ENCODE peak calls at places on chromosomes 6 and 20, in seven cellular contexts. T, W, Z, F, Q, O and V are unnamed samples.

GRCh38 chr6:15914553-15914952 is 214.3 kb upstream of the MYLIP start:
- DNase-seq in T (no peak), W (no peak), Z (no peak), F (no peak), Q (no peak), O (no peak), V (no peak)

GRCh38 chr6:21026576-21027273 is 492.5 kb downstream of the CDKAL1 start:
- DNase-seq in T (no peak), W (no peak), Z (no peak), F (no peak), Q (peak), O (no peak), V (no peak)

GRCh38 chr6:143673638-143674037 is 4.1 kb upstream of the PHACTR2 start:
- DNase-seq in T (no peak), W (no peak), Z (no peak), F (peak), Q (peak), O (no peak), V (no peak)

GRCh38 chr20:31488171-31488570 is 13.1 kb downstream of the REM1 start:
- DNase-seq in T (no peak), W (no peak), Z (no peak), F (no peak), Q (no peak), O (no peak), V (no peak)

GRCh38 chr6:32566957-32567356 is 22.7 kb downstream of the HLA-DRB1 start:
- DNase-seq in T (no peak), W (no peak), Z (no peak), F (no peak), Q (no peak), O (no peak), V (no peak)

GRCh38 chr20:12171927-12172581 is 254.4 kb downstream of the BTBD3 start:
- DNase-seq in T (peak), W (no peak), Z (no peak), F (peak), Q (peak), O (no peak), V (no peak)

GRCh38 chr6:50707652-50708325 is 5.5 kb upstream of the TFAP2D start:
- DNase-seq in T (no peak), W (peak), Z (no peak), F (no peak), Q (peak), O (no peak), V (no peak)

GRCh38 chr6:135219346-135219745 is 38.2 kb downstream of the MYB start:
- DNase-seq in T (no peak), W (no peak), Z (no peak), F (no peak), Q (no peak), O (no peak), V (no peak)

GRCh38 chr6:308768-309167 is 16.5 kb downstream of the DUSP22 start:
- DNase-seq in T (no peak), W (no peak), Z (no peak), F (no peak), Q (no peak), O (no peak), V (no peak)

GRCh38 chr6:17167327-17167979 is 65.6 kb downstream of the STMND1 start:
- DNase-seq in T (no peak), W (peak), Z (no peak), F (peak), Q (peak), O (no peak), V (no peak)

GRCh38 chr6:154202334-154202733 is 154.3 kb downstream of the IPCEF1 start:
- DNase-seq in T (no peak), W (no peak), Z (no peak), F (no peak), Q (no peak), O (no peak), V (no peak)

GRCh38 chr20:871436-871835 is 37.9 kb downstream of the FAM110A start:
- DNase-seq in T (no peak), W (no peak), Z (no peak), F (no peak), Q (no peak), O (no peak), V (no peak)

GRCh38 chr6:145247677-145248419 is 487.5 kb downstream of the EPM2A start:
- DNase-seq in T (no peak), W (no peak), Z (no peak), F (peak), Q (peak), O (no peak), V (no peak)

GRCh38 chr20:45307076-45307645 is 521 bp downstream of the RBPJL start:
- DNase-seq in T (no peak), W (no peak), Z (no peak), F (no peak), Q (no peak), O (no peak), V (no peak)

GRCh38 chr6:161353208-161353613 is 79.3 kb upstream of the AGPAT4 start:
- DNase-seq in T (no peak), W (peak), Z (no peak), F (peak), Q (peak), O (no peak), V (no peak)

GRCh38 chr20:44896583-44896982 is 11.1 kb downstream of the YWHAB start:
- DNase-seq in T (no peak), W (no peak), Z (no peak), F (peak), Q (peak), O (no peak), V (no peak)

GRCh38 chr20:57381596-57382503 is 9.3 kb upstream of the RBM38 start:
- DNase-seq in T (peak), W (peak), Z (peak), F (peak), Q (peak), O (peak), V (peak)

GRCh38 chr6:111664565-111665039 is 58.9 kb upstream of the TRAF3IP2 start:
- DNase-seq in T (no peak), W (no peak), Z (no peak), F (no peak), Q (no peak), O (no peak), V (no peak)

GRCh38 chr20:57435498-57436222 is 44.5 kb downstream of the RBM38 start:
- DNase-seq in T (peak), W (no peak), Z (peak), F (peak), Q (peak), O (no peak), V (no peak)

GRCh38 chr6:56842602-56843475 is 112.1 kb upstream of the BEND6 start:
- DNase-seq in T (peak), W (peak), Z (no peak), F (peak), Q (peak), O (peak), V (peak)

GRCh38 chr20:4925842-4926530 is 75.3 kb downstream of the SLC23A2 start:
- DNase-seq in T (no peak), W (no peak), Z (no peak), F (peak), Q (peak), O (no peak), V (no peak)

GRCh38 chr6:72425003-72425681 is 196.7 kb upstream of the KCNQ5 start:
- DNase-seq in T (no peak), W (no peak), Z (no peak), F (no peak), Q (peak), O (no peak), V (no peak)

GRCh38 chr20:6877633-6878032 is 110.1 kb downstream of the BMP2 start:
- DNase-seq in T (no peak), W (no peak), Z (no peak), F (no peak), Q (no peak), O (no peak), V (no peak)

GRCh38 chr20:62217913-62218773 is 1.9 kb downstream of the HRH3 start:
- DNase-seq in T (no peak), W (no peak), Z (no peak), F (no peak), Q (no peak), O (no peak), V (no peak)

GRCh38 chr6:156899532-156899931 is 122.4 kb downstream of the ARID1B start:
- DNase-seq in T (no peak), W (no peak), Z (no peak), F (no peak), Q (no peak), O (no peak), V (no peak)

GRCh38 chr20:672975-673604 is 2.5 kb downstream of the SCRT2 start:
- DNase-seq in T (no peak), W (peak), Z (no peak), F (no peak), Q (no peak), O (no peak), V (no peak)

GRCh38 chr6:81476881-81477280 is 275.6 kb downstream of the TENT5A start:
- DNase-seq in T (no peak), W (no peak), Z (no peak), F (peak), Q (peak), O (no peak), V (no peak)

GRCh38 chr20:856361-856775 is 22.9 kb downstream of the FAM110A start:
- DNase-seq in T (no peak), W (no peak), Z (peak), F (peak), Q (peak), O (no peak), V (no peak)

GRCh38 chr20:43507150-43508080 is at the start of gene L3MBTL1:
- DNase-seq in T (peak), W (peak), Z (no peak), F (peak), Q (peak), O (peak), V (peak)

GRCh38 chr6:169088761-169089160 is 164.9 kb downstream of the THBS2 start:
- DNase-seq in T (no peak), W (no peak), Z (no peak), F (no peak), Q (no peak), O (no peak), V (no peak)

GRCh38 chr20:35599776-35600120 is 15.9 kb upstream of the SPAG4 start:
- DNase-seq in T (no peak), W (no peak), Z (no peak), F (no peak), Q (no peak), O (no peak), V (no peak)

GRCh38 chr20:35600176-35600995 is 15.2 kb upstream of the SPAG4 start:
- DNase-seq in T (no peak), W (peak), Z (no peak), F (no peak), Q (no peak), O (no peak), V (no peak)

GRCh38 chr20:35601990-35602389 is 13.6 kb upstream of the SPAG4 start:
- DNase-seq in T (no peak), W (peak), Z (no peak), F (no peak), Q (no peak), O (no peak), V (no peak)

GRCh38 chr20:35602851-35603495 is 12.7 kb upstream of the SPAG4 start:
- DNase-seq in T (no peak), W (no peak), Z (no peak), F (no peak), Q (no peak), O (no peak), V (no peak)

DNA sequence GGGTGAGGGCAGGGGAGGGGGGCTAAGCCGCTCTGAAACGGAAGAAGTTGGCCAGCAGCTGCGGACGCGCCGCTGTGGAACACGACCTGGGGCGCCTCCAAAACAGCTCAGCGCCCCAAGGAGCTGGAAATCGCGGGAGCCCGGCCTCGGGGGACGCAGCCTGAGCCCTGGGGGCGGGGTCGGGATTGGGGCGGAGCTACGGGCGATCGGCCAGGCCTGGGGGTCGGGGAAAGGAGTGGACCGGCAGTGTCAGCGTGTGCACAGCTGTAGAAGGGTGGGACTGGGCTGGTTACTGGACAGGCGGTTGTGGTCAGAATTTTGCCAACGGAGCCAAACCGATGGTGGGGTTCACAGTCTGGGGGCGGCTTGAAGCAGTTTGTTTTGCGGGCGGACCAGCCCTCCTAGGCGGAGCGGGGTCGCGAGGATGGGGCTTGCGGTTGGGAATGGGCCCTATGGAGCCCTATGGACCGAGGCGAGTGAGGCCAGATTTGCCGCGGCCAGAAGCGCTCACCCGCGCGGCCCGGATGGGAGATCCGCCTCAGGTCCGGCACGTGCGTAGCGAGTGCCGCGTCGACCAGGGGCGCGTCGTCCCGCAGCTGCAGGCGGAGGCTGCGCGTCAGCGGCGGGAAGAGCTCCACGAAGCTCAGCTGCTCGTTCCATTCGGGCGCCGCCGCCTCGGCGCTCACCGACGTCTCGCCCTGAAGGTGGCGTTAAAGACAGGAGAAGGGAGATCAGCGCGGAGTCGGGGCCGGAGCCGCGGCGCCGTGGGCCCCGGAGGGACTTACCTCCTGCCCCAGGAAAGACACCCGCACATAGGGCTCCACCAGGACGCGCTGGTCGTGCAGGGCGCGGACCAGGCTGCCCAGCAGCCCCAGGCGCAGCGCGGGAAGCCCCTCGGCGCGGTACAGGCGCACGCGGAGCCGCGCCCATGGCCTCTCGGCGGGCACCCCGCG is 14.3 kb upstream of the SPAG4 start:
- DNase-seq in T (peak), W (peak), Z (peak), F (peak), Q (peak), O (peak), V (peak)
- TF ChIP-seq CTCF in T (peak), W (peak), Z (peak), F (no peak), Q (peak), O (peak), V (peak)

DNA sequence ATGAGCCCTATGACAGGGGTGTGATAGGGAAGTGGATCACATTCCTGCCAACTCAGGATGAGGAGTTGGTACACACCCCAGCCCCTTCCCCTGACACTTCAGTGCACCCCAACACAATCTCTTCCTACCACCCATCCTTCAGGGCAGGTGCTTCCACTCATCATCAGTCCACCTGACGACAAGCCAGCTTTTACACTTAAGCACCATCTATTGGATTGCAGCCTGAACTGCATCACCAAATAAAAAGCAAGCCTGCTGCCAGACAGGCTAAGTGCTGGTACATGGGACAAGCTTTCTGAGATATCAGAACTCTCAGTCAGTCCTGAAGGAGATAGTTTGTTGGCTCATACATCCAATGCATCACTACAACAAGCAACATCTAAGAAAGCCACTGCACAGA is 69.0 kb upstream of the TMEM200A start:
- DNase-seq in T (no peak), W (no peak), Z (no peak), F (peak), Q (no peak), O (no peak), V (no peak)
- TF ChIP-seq CTCF in T (peak), W (peak), Z (no peak), F (no peak), Q (peak), O (no peak), V (no peak)

GRCh38 chr6:26031595-26032386 is 55.4 kb upstream of the HFE start:
- DNase-seq in T (peak), W (peak), Z (peak), F (peak), Q (peak), O (peak), V (peak)
- TF ChIP-seq CTCF in T (peak), W (no peak), Z (no peak), F (peak), Q (peak), O (peak), V (peak)

GRCh38 chr6:109397020-109397419 is 14.8 kb upstream of the CD164 start:
- DNase-seq in T (no peak), W (no peak), Z (no peak), F (peak), Q (peak), O (no peak), V (no peak)
- TF ChIP-seq CTCF in T (peak), W (peak), Z (no peak), F (peak), Q (peak), O (peak), V (no peak)

GRCh38 chr6:118967239-118967638 is 32.3 kb upstream of the MCM9 start:
- DNase-seq in T (no peak), W (no peak), Z (no peak), F (no peak), Q (no peak), O (no peak), V (no peak)

GRCh38 chr6:118968416-118968815 is 33.5 kb upstream of the MCM9 start:
- DNase-seq in T (peak), W (no peak), Z (no peak), F (peak), Q (peak), O (no peak), V (no peak)

GRCh38 chr6:118963003-118963402 is 28.0 kb upstream of the MCM9 start:
- DNase-seq in T (peak), W (no peak), Z (no peak), F (peak), Q (peak), O (no peak), V (no peak)

GRCh38 chr6:118965843-118966242 is 30.9 kb upstream of the MCM9 start:
- DNase-seq in T (no peak), W (no peak), Z (no peak), F (no peak), Q (no peak), O (no peak), V (no peak)

GRCh38 chr6:118965354-118965753 is 30.4 kb upstream of the MCM9 start:
- DNase-seq in T (no peak), W (no peak), Z (no peak), F (no peak), Q (no peak), O (no peak), V (no peak)
- TF ChIP-seq CTCF in T (no peak), W (no peak), Z (no peak), F (no peak), Q (no peak), O (no peak), V (no peak)

DNA sequence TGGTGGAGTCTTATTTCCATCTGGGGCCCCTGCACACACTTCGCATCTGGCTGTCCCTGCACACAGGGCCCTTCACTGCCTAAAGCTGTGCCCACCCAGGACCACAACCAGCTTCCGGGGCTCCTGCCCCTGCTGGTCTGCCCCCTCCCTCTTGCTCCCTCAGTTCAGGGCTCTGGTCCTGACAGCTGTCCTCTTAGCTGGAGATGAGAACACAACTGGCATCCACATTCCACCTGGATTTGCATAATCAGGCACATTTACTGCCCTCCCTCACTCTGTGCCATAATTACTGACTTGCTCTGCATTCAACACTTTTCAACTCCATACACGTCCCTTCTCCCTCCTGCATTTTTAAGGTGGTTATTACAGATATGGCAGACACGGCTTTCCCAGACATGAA is 402.0 kb downstream of the PREX1 start:
- DNase-seq in T (no peak), W (no peak), Z (no peak), F (no peak), Q (no peak), O (no peak), V (no peak)
- TF ChIP-seq CTCF in T (no peak), W (no peak), Z (no peak), F (no peak), Q (no peak), O (no peak), V (no peak)

DNA sequence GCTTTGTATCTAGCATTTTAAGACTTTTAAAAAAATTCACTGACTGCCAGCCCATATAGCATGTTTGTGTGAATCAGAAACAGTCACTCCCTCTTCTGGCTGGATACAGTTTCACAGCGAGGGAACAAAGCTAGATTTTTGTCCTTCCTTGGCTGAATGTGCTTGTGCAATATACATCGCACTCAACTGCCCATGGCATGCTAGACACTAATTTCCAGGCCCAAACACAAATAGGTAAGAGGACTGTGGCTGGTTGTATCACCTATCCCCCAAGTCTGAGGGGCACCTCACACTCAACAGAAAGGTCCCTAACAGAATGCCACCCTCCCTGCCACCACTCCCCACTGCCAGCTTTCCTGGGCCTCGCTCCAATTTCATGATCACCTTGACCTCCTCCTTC is 16.2 kb upstream of the BLCAP start:
- DNase-seq in T (no peak), W (no peak), Z (no peak), F (peak), Q (peak), O (no peak), V (no peak)
- TF ChIP-seq CTCF in T (peak), W (peak), Z (no peak), F (no peak), Q (peak), O (no peak), V (no peak)